ENCODE peak calls at places on chromosome 18, in eight cellular contexts. One of them, this sample, is unnamed.

GRCh38 chr18:79599503-79599931 is 80.1 kb upstream of the CTDP1 start:
- DNase-seq in transverse colon: peak; percentile 4
- DNase-seq in esophagus muscularis mucosa: no peak
- DNase-seq in stomach: no peak
- DNase-seq in GM12878: no peak
- DNase-seq in sigmoid colon: peak; percentile 44
- DNase-seq in breast epithelium: no peak
- DNase-seq in suprapubic skin: peak; percentile 47
- DNase-seq in this sample: peak; percentile 64

GRCh38 chr18:58541137-58541788 is 87.6 kb downstream of the ALPK2 start:
- DNase-seq in transverse colon: no peak
- DNase-seq in esophagus muscularis mucosa: no peak
- DNase-seq in stomach: no peak
- DNase-seq in GM12878: no peak
- DNase-seq in sigmoid colon: no peak
- DNase-seq in breast epithelium: no peak
- DNase-seq in suprapubic skin: no peak
- DNase-seq in this sample: no peak

GRCh38 chr18:37286801-37287200 is 278.8 kb downstream of the CELF4 start:
- DNase-seq in transverse colon: no peak
- DNase-seq in esophagus muscularis mucosa: no peak
- DNase-seq in stomach: no peak
- DNase-seq in GM12878: no peak
- DNase-seq in sigmoid colon: no peak
- DNase-seq in breast epithelium: no peak
- DNase-seq in suprapubic skin: no peak
- DNase-seq in this sample: no peak

GRCh38 chr18:77671456-77672167 is 422.0 kb downstream of the GALR1 start:
- DNase-seq in transverse colon: no peak
- DNase-seq in esophagus muscularis mucosa: no peak
- DNase-seq in stomach: no peak
- DNase-seq in GM12878: no peak
- DNase-seq in sigmoid colon: no peak
- DNase-seq in breast epithelium: no peak
- DNase-seq in suprapubic skin: no peak
- DNase-seq in this sample: no peak

GRCh38 chr18:63951302-63951705 is 2.2 kb downstream of the HMSD start:
- DNase-seq in transverse colon: no peak
- DNase-seq in esophagus muscularis mucosa: no peak
- DNase-seq in stomach: no peak
- DNase-seq in GM12878: no peak
- DNase-seq in sigmoid colon: no peak
- DNase-seq in breast epithelium: no peak
- DNase-seq in suprapubic skin: no peak
- DNase-seq in this sample: no peak

GRCh38 chr18:69968073-69968472 is 20.4 kb upstream of the CD226 start:
- DNase-seq in transverse colon: no peak
- DNase-seq in esophagus muscularis mucosa: no peak
- DNase-seq in stomach: no peak
- DNase-seq in GM12878: no peak
- DNase-seq in sigmoid colon: no peak
- DNase-seq in breast epithelium: no peak
- DNase-seq in suprapubic skin: no peak
- DNase-seq in this sample: no peak

GRCh38 chr18:37251679-37252078 is 313.9 kb downstream of the CELF4 start:
- DNase-seq in transverse colon: no peak
- DNase-seq in esophagus muscularis mucosa: no peak
- DNase-seq in stomach: peak; percentile 32
- DNase-seq in GM12878: no peak
- DNase-seq in sigmoid colon: no peak
- DNase-seq in breast epithelium: no peak
- DNase-seq in suprapubic skin: peak; percentile 30
- DNase-seq in this sample: no peak

GRCh38 chr18:36158261-36158867 is 28.7 kb downstream of the ELP2 start:
- DNase-seq in transverse colon: no peak
- DNase-seq in esophagus muscularis mucosa: no peak
- DNase-seq in stomach: no peak
- DNase-seq in GM12878: no peak
- DNase-seq in sigmoid colon: no peak
- DNase-seq in breast epithelium: no peak
- DNase-seq in suprapubic skin: no peak
- DNase-seq in this sample: no peak

GRCh38 chr18:2909431-2910140 is 62.8 kb downstream of the EMILIN2 start:
- DNase-seq in transverse colon: no peak
- DNase-seq in esophagus muscularis mucosa: no peak
- DNase-seq in stomach: no peak
- DNase-seq in GM12878: no peak
- DNase-seq in sigmoid colon: no peak
- DNase-seq in breast epithelium: no peak
- DNase-seq in suprapubic skin: no peak
- DNase-seq in this sample: no peak

GRCh38 chr18:49591775-49592174 is 29.9 kb downstream of the LIPG start:
- DNase-seq in transverse colon: peak; percentile 41
- DNase-seq in esophagus muscularis mucosa: no peak
- DNase-seq in stomach: no peak
- DNase-seq in GM12878: no peak
- DNase-seq in sigmoid colon: no peak
- DNase-seq in breast epithelium: no peak
- DNase-seq in suprapubic skin: no peak
- DNase-seq in this sample: no peak

GRCh38 chr18:57839942-57840381 is 36.8 kb upstream of the ATP8B1 start:
- DNase-seq in transverse colon: no peak
- DNase-seq in esophagus muscularis mucosa: no peak
- DNase-seq in stomach: no peak
- DNase-seq in GM12878: no peak
- DNase-seq in sigmoid colon: no peak
- DNase-seq in breast epithelium: no peak
- DNase-seq in suprapubic skin: no peak
- DNase-seq in this sample: no peak

GRCh38 chr18:30658306-30658705 is 384.2 kb downstream of the DSC3 start:
- DNase-seq in transverse colon: no peak
- DNase-seq in esophagus muscularis mucosa: no peak
- DNase-seq in stomach: no peak
- DNase-seq in GM12878: no peak
- DNase-seq in sigmoid colon: no peak
- DNase-seq in breast epithelium: no peak
- DNase-seq in suprapubic skin: no peak
- DNase-seq in this sample: no peak

GRCh38 chr18:4352746-4353522 is 102.2 kb downstream of the DLGAP1 start:
- DNase-seq in transverse colon: no peak
- DNase-seq in esophagus muscularis mucosa: no peak
- DNase-seq in stomach: no peak
- DNase-seq in GM12878: no peak
- DNase-seq in sigmoid colon: no peak
- DNase-seq in breast epithelium: no peak
- DNase-seq in suprapubic skin: no peak
- DNase-seq in this sample: no peak

GRCh38 chr18:58567453-58568196 is 61.3 kb downstream of the ALPK2 start:
- DNase-seq in transverse colon: no peak
- DNase-seq in esophagus muscularis mucosa: no peak
- DNase-seq in stomach: no peak
- DNase-seq in GM12878: no peak
- DNase-seq in sigmoid colon: no peak
- DNase-seq in breast epithelium: no peak
- DNase-seq in suprapubic skin: peak; percentile 73
- DNase-seq in this sample: peak; percentile 28

GRCh38 chr18:22428672-22429071 is 11.0 kb upstream of the CTAGE1 start:
- DNase-seq in transverse colon: no peak
- DNase-seq in esophagus muscularis mucosa: peak; percentile 79
- DNase-seq in stomach: no peak
- DNase-seq in GM12878: no peak
- DNase-seq in sigmoid colon: no peak
- DNase-seq in breast epithelium: no peak
- DNase-seq in suprapubic skin: no peak
- DNase-seq in this sample: no peak

GRCh38 chr18:61731693-61732376 is 161.0 kb downstream of the RNF152 start:
- DNase-seq in transverse colon: no peak
- DNase-seq in esophagus muscularis mucosa: no peak
- DNase-seq in stomach: no peak
- DNase-seq in GM12878: no peak
- DNase-seq in sigmoid colon: no peak
- DNase-seq in breast epithelium: no peak
- DNase-seq in suprapubic skin: no peak
- DNase-seq in this sample: no peak

GRCh38 chr18:68778280-68778875 is 19.5 kb upstream of the CCDC102B start:
- DNase-seq in transverse colon: no peak
- DNase-seq in esophagus muscularis mucosa: no peak
- DNase-seq in stomach: no peak
- DNase-seq in GM12878: no peak
- DNase-seq in sigmoid colon: no peak
- DNase-seq in breast epithelium: no peak
- DNase-seq in suprapubic skin: no peak
- DNase-seq in this sample: no peak

GRCh38 chr18:75854174-75854573 is 426.7 kb upstream of the SMIM21 start:
- DNase-seq in transverse colon: peak; percentile 24
- DNase-seq in esophagus muscularis mucosa: no peak
- DNase-seq in stomach: no peak
- DNase-seq in GM12878: no peak
- DNase-seq in sigmoid colon: no peak
- DNase-seq in breast epithelium: no peak
- DNase-seq in suprapubic skin: no peak
- DNase-seq in this sample: no peak

GRCh38 chr18:68874361-68874760 is 76.5 kb downstream of the CCDC102B start:
- DNase-seq in transverse colon: no peak
- DNase-seq in esophagus muscularis mucosa: no peak
- DNase-seq in stomach: no peak
- DNase-seq in GM12878: no peak
- DNase-seq in sigmoid colon: no peak
- DNase-seq in breast epithelium: no peak
- DNase-seq in suprapubic skin: no peak
- DNase-seq in this sample: no peak

GRCh38 chr18:42339324-42339723 is 384.3 kb downstream of the PIK3C3 start:
- DNase-seq in transverse colon: no peak
- DNase-seq in esophagus muscularis mucosa: no peak
- DNase-seq in stomach: no peak
- DNase-seq in GM12878: no peak
- DNase-seq in sigmoid colon: no peak
- DNase-seq in breast epithelium: no peak
- DNase-seq in suprapubic skin: no peak
- DNase-seq in this sample: no peak

GRCh38 chr18:3579701-3580100 is 129.7 kb downstream of the TGIF1 start:
- DNase-seq in transverse colon: no peak
- DNase-seq in esophagus muscularis mucosa: no peak
- DNase-seq in stomach: no peak
- DNase-seq in GM12878: no peak
- DNase-seq in sigmoid colon: no peak
- DNase-seq in breast epithelium: no peak
- DNase-seq in suprapubic skin: no peak
- DNase-seq in this sample: no peak

DNA sequence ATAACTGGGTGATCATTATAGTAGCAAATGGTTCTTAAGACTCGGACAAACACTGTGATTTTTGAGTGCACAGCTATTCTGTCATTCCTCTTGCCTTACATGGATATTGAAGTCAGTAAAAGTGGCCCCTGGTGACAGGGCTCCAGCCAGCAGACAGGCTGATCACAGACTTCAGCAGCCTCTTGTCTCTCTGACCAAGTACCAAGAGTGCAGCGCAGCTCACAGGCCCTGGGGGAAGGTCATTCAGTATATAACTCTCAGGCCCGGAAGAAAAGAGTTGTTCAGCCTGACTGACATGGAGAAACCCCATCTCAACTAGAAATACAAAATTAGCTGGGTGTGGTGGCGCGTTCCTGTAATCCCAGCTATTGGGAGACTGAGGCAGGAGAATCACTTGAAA is 202.6 kb downstream of the HRH4 start:
- DNase-seq in transverse colon: no peak
- DNase-seq in esophagus muscularis mucosa: peak; percentile 62
- DNase-seq in stomach: no peak
- DNase-seq in GM12878: no peak
- DNase-seq in sigmoid colon: no peak
- DNase-seq in breast epithelium: no peak
- DNase-seq in suprapubic skin: no peak
- DNase-seq in this sample: no peak
- H3K4me1 ChIP-seq in transverse colon: peaks cover 16% of the 10 kb centered on the region
- H3K4me1 ChIP-seq in esophagus muscularis mucosa: peaks cover 6% of the 10 kb centered on the region
- H3K4me1 ChIP-seq in stomach: no peaks in the 10 kb centered on the region
- H3K4me1 ChIP-seq in GM12878: no peaks in the 10 kb centered on the region
- H3K4me1 ChIP-seq in sigmoid colon: peaks cover 4% of the 10 kb centered on the region
- H3K4me1 ChIP-seq in breast epithelium: no peaks in the 10 kb centered on the region
- H3K4me1 ChIP-seq in suprapubic skin: peaks cover 14% of the 10 kb centered on the region
- H3K4me1 ChIP-seq in this sample: peaks cover 3% of the 10 kb centered on the region

GRCh38 chr18:50659091-50660003 is 99.5 kb downstream of the MAPK4 start:
- DNase-seq in transverse colon: no peak
- DNase-seq in esophagus muscularis mucosa: no peak
- DNase-seq in stomach: no peak
- DNase-seq in GM12878: no peak
- DNase-seq in sigmoid colon: peak; percentile 80
- DNase-seq in breast epithelium: no peak
- DNase-seq in suprapubic skin: no peak
- DNase-seq in this sample: no peak
- TF ChIP-seq CTCF in transverse colon: no peak
- TF ChIP-seq CTCF in esophagus muscularis mucosa: peak; percentile 48
- TF ChIP-seq CTCF in stomach: no peak
- TF ChIP-seq CTCF in GM12878: no peak
- TF ChIP-seq CTCF in sigmoid colon: no peak
- TF ChIP-seq CTCF in breast epithelium: no peak
- TF ChIP-seq CTCF in suprapubic skin: no peak
- TF ChIP-seq CTCF in this sample: no peak

GRCh38 chr18:43634994-43635393 is 357.7 kb upstream of the SYT4 start:
- DNase-seq in transverse colon: no peak
- DNase-seq in esophagus muscularis mucosa: no peak
- DNase-seq in stomach: no peak
- DNase-seq in GM12878: no peak
- DNase-seq in sigmoid colon: no peak
- DNase-seq in breast epithelium: no peak
- DNase-seq in suprapubic skin: no peak
- DNase-seq in this sample: no peak
- TF ChIP-seq POLR2AphosphoS5 in transverse colon: no peak
- TF ChIP-seq POLR2AphosphoS5 in esophagus muscularis mucosa: no peak
- TF ChIP-seq POLR2AphosphoS5 in stomach: no peak
- TF ChIP-seq POLR2AphosphoS5 in GM12878: no peak
- TF ChIP-seq POLR2AphosphoS5 in sigmoid colon: no peak
- TF ChIP-seq POLR2AphosphoS5 in breast epithelium: no peak
- TF ChIP-seq POLR2AphosphoS5 in suprapubic skin: no peak
- TF ChIP-seq POLR2AphosphoS5 in this sample: no peak

DNA sequence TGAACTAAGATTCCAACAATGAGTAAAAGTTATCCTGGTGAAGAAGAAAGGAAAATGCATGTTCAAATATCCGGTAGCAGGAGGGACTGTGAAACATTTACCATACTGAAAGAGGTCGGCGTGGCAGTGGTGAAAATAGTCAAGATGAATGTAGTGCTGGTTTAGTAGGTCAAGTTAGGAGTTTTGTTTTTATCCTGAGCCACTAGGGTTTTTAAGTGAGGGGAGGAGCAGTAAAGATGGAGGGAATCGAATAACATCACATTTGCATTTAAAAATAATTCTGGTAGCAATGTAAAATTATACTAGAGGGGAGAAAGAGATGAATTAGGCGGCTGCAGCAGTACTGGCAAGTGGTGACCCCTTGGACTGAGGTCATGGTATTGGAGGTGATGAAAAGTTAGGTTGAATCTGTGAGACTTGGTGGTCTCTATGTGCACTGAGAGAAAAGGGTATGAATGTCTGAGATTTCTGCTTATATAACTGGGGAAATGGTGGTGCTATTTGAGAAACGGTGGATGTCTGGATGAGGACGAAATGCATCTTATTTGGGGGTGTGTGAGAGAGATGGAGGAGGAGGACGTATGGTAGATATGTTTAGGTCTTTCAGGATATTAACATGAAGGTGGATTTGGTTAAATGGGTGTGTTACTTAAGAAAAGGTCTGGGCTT is 5.9 kb downstream of the VAPA start:
- DNase-seq in transverse colon: no peak
- DNase-seq in esophagus muscularis mucosa: no peak
- DNase-seq in stomach: no peak
- DNase-seq in GM12878: no peak
- DNase-seq in sigmoid colon: no peak
- DNase-seq in breast epithelium: no peak
- DNase-seq in suprapubic skin: no peak
- DNase-seq in this sample: no peak
- H3K4me1 ChIP-seq in transverse colon: peaks cover 93% of the 10 kb centered on the region
- H3K4me1 ChIP-seq in esophagus muscularis mucosa: peaks cover 93% of the 10 kb centered on the region
- H3K4me1 ChIP-seq in stomach: peaks cover 51% of the 10 kb centered on the region
- H3K4me1 ChIP-seq in GM12878: peaks cover 18% of the 10 kb centered on the region
- H3K4me1 ChIP-seq in sigmoid colon: peaks cover 91% of the 10 kb centered on the region
- H3K4me1 ChIP-seq in breast epithelium: peaks cover 20% of the 10 kb centered on the region
- H3K4me1 ChIP-seq in suprapubic skin: peaks cover 80% of the 10 kb centered on the region
- H3K4me1 ChIP-seq in this sample: peaks cover 65% of the 10 kb centered on the region

This sample was measured in Panc1.